ENCODE peak calls at places on chromosome 12, in eight cellular contexts. One of them, this sample, is unnamed.

GRCh38 chr12:132833341-132833740 is 4.7 kb upstream of the GOLGA3 start:
- DNase-seq in ELF-1: no peak
- DNase-seq in midbrain: no peak
- DNase-seq in effector memory CD8-positive, alpha-beta T cell: no peak
- DNase-seq in RWPE2: no peak
- DNase-seq in stimulated activated naive CD4-positive, alpha-beta T cell: no peak
- DNase-seq in left cardiac atrium: no peak
- DNase-seq in activated CD4-positive, CD25-positive, alpha-beta regulatory T cell treated with anti-CD3 and anti-CD28 coated beads, Interleukin-2, amount 50 U/mL, for 16 hours: no peak
- DNase-seq in this sample: no peak

GRCh38 chr12:28869197-28869596 is 279.9 kb upstream of the FAR2 start:
- DNase-seq in effector memory CD8-positive, alpha-beta T cell: no peak
- DNase-seq in ELF-1: no peak
- DNase-seq in midbrain: peak
- DNase-seq in RWPE2: no peak
- DNase-seq in left cardiac atrium: no peak
- DNase-seq in activated CD4-positive, CD25-positive, alpha-beta regulatory T cell treated with anti-CD3 and anti-CD28 coated beads, Interleukin-2, amount 50 U/mL, for 16 hours: no peak
- DNase-seq in stimulated activated naive CD4-positive, alpha-beta T cell: no peak
- DNase-seq in this sample: no peak

GRCh38 chr12:132546647-132547046 is 56.7 kb downstream of the FBRSL1 start:
- DNase-seq in ELF-1: no peak
- DNase-seq in RWPE2: no peak
- DNase-seq in stimulated activated naive CD4-positive, alpha-beta T cell: no peak
- DNase-seq in effector memory CD8-positive, alpha-beta T cell: no peak
- DNase-seq in activated CD4-positive, CD25-positive, alpha-beta regulatory T cell treated with anti-CD3 and anti-CD28 coated beads, Interleukin-2, amount 50 U/mL, for 16 hours: no peak
- DNase-seq in left cardiac atrium: no peak
- DNase-seq in midbrain: no peak
- DNase-seq in this sample: no peak

GRCh38 chr12:89874146-89874545 is 165.5 kb upstream of the ATP2B1 start:
- DNase-seq in activated CD4-positive, CD25-positive, alpha-beta regulatory T cell treated with anti-CD3 and anti-CD28 coated beads, Interleukin-2, amount 50 U/mL, for 16 hours: no peak
- DNase-seq in midbrain: no peak
- DNase-seq in ELF-1: no peak
- DNase-seq in RWPE2: no peak
- DNase-seq in left cardiac atrium: peak
- DNase-seq in stimulated activated naive CD4-positive, alpha-beta T cell: no peak
- DNase-seq in effector memory CD8-positive, alpha-beta T cell: no peak
- DNase-seq in this sample: peak

GRCh38 chr12:49357099-49357678 is 10.1 kb upstream of the SPATS2 start:
- DNase-seq in left cardiac atrium: no peak
- DNase-seq in stimulated activated naive CD4-positive, alpha-beta T cell: no peak
- DNase-seq in midbrain: peak
- DNase-seq in ELF-1: no peak
- DNase-seq in activated CD4-positive, CD25-positive, alpha-beta regulatory T cell treated with anti-CD3 and anti-CD28 coated beads, Interleukin-2, amount 50 U/mL, for 16 hours: no peak
- DNase-seq in effector memory CD8-positive, alpha-beta T cell: no peak
- DNase-seq in RWPE2: no peak
- DNase-seq in this sample: peak

GRCh38 chr12:6620137-6620884 is 13.1 kb upstream of the CHD4 start:
- DNase-seq in effector memory CD8-positive, alpha-beta T cell: no peak
- DNase-seq in RWPE2: no peak
- DNase-seq in midbrain: no peak
- DNase-seq in stimulated activated naive CD4-positive, alpha-beta T cell: peak
- DNase-seq in activated CD4-positive, CD25-positive, alpha-beta regulatory T cell treated with anti-CD3 and anti-CD28 coated beads, Interleukin-2, amount 50 U/mL, for 16 hours: no peak
- DNase-seq in left cardiac atrium: peak
- DNase-seq in ELF-1: peak
- DNase-seq in this sample: peak

GRCh38 chr12:13342971-13343370 is 146.4 kb downstream of the EMP1 start:
- DNase-seq in midbrain: no peak
- DNase-seq in RWPE2: no peak
- DNase-seq in effector memory CD8-positive, alpha-beta T cell: no peak
- DNase-seq in activated CD4-positive, CD25-positive, alpha-beta regulatory T cell treated with anti-CD3 and anti-CD28 coated beads, Interleukin-2, amount 50 U/mL, for 16 hours: no peak
- DNase-seq in left cardiac atrium: no peak
- DNase-seq in stimulated activated naive CD4-positive, alpha-beta T cell: no peak
- DNase-seq in ELF-1: no peak
- DNase-seq in this sample: no peak

GRCh38 chr12:51898937-51899336 is 8.4 kb upstream of the ACVRL1 start:
- DNase-seq in midbrain: no peak
- DNase-seq in left cardiac atrium: peak
- DNase-seq in RWPE2: peak
- DNase-seq in effector memory CD8-positive, alpha-beta T cell: no peak
- DNase-seq in activated CD4-positive, CD25-positive, alpha-beta regulatory T cell treated with anti-CD3 and anti-CD28 coated beads, Interleukin-2, amount 50 U/mL, for 16 hours: no peak
- DNase-seq in stimulated activated naive CD4-positive, alpha-beta T cell: no peak
- DNase-seq in ELF-1: no peak
- DNase-seq in this sample: no peak

GRCh38 chr12:79547044-79547734 is 143.6 kb downstream of the PAWR start:
- DNase-seq in midbrain: no peak
- DNase-seq in left cardiac atrium: no peak
- DNase-seq in effector memory CD8-positive, alpha-beta T cell: no peak
- DNase-seq in RWPE2: peak
- DNase-seq in activated CD4-positive, CD25-positive, alpha-beta regulatory T cell treated with anti-CD3 and anti-CD28 coated beads, Interleukin-2, amount 50 U/mL, for 16 hours: no peak
- DNase-seq in ELF-1: peak
- DNase-seq in stimulated activated naive CD4-positive, alpha-beta T cell: no peak
- DNase-seq in this sample: peak

This sample was measured in neural progenitor cell.